ENCODE peak calls at places on chromosomes 2 and 18, in four cellular contexts. J is stomach, A is B cell, E is upper lobe of right lung. M is an unnamed sample.

GRCh38 chr18:62767321-62767720 is 52.0 kb downstream of the PHLPP1 start:
- DNase-seq in J (no peak), A (no peak), E (no peak), M (no peak)

GRCh38 chr2:220188031-220188430 is 560.6 kb downstream of the SLC4A3 start:
- DNase-seq in J (no peak), A (no peak), E (no peak), M (no peak)

GRCh38 chr18:56770873-56771272 is 119.7 kb downstream of the WDR7 start:
- DNase-seq in J (no peak), A (no peak), E (no peak), M (no peak)

GRCh38 chr18:78559584-78559983 is 420.0 kb upstream of the SALL3 start:
- DNase-seq in J (no peak), A (no peak), E (no peak), M (no peak)

GRCh38 chr18:62616331-62616805 is 93.5 kb downstream of the ZCCHC2 start:
- DNase-seq in J (no peak), A (no peak), E (no peak), M (no peak)

GRCh38 chr2:38959938-38960608 is 70.4 kb downstream of the ARHGEF33 start:
- DNase-seq in J (peak; percentile 70), A (peak; percentile 82), E (peak; percentile 85), M (peak; percentile 49)

GRCh38 chr2:119455066-119455718 is 23.5 kb downstream of the TMEM37 start:
- DNase-seq in J (no peak), A (no peak), E (no peak), M (no peak)

GRCh38 chr2:68284896-68285295 is 32.6 kb upstream of the PPP3R1 start:
- DNase-seq in J (no peak), A (no peak), E (no peak), M (no peak)

GRCh38 chr2:38106420-38107182 is 30.6 kb upstream of the CYP1B1 start:
- DNase-seq in J (no peak), A (no peak), E (no peak), M (no peak)

GRCh38 chr2:190443778-190444481 is 35.8 kb downstream of the MFSD6 start:
- DNase-seq in J (no peak), A (no peak), E (no peak), M (no peak)

GRCh38 chr2:33405180-33406105 is 71.0 kb upstream of the RASGRP3 start:
- DNase-seq in J (no peak), A (no peak), E (no peak), M (no peak)

DNA sequence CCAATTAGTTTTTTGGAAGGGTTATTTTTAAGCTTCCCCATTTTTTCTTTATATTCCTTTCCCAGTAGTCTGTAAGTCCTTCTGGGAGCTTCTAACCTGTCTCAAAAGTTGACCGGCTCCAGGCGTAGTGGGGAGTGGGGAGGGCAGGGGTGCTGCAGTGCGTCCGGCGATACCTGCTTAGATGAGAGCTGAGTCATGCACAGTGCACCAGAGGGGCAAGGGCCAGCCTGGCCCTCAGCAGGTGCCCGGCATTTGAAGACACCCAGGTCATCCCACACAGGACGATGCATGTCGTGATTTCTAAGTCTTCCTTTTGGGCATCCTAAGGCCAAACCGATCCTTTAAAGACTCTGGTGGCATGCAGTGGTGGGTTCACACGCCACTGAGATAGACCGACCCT is 73.4 kb downstream of the TPO start:
- DNase-seq in J (no peak), A (no peak), E (no peak), M (no peak)
- TF ChIP-seq CTCF in J (no peak), A (no peak), E (no peak), M (no peak)

DNA sequence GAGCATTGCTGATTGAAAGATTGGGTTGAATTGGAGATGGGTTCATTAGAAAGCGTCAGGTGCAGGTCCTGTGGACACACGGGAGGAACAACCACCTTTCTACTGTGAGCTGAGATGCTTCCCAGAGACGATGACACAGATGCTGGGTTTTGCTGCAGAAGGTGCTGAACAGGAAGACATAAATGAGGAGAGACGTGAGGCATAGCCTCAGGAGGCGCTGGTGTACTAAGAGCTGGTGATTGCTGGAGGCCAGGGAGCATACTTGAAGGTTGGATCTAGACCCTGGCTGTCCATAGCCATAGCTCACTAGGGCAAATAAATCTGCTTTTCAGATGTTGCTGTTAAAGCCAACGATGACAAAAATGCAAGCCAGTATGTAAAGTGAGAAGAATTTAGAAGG is 153.6 kb downstream of the SOX11 start:
- DNase-seq in J (no peak), A (no peak), E (no peak), M (no peak)
- TF ChIP-seq CTCF in J (no peak), A (no peak), E (no peak), M (no peak)

GRCh38 chr2:189300917-189301316 is 121.4 kb upstream of the COL5A2 start:
- DNase-seq in J (no peak), A (no peak), E (no peak), M (no peak)
- TF ChIP-seq CTCF in J (no peak), A (no peak), E (no peak), M (no peak)

GRCh38 chr2:2234398-2234797 is 96.7 kb downstream of the MYT1L start:
- DNase-seq in J (no peak), A (no peak), E (no peak), M (no peak)
- TF ChIP-seq CTCF in J (no peak), A (no peak), E (no peak), M (no peak)

DNA sequence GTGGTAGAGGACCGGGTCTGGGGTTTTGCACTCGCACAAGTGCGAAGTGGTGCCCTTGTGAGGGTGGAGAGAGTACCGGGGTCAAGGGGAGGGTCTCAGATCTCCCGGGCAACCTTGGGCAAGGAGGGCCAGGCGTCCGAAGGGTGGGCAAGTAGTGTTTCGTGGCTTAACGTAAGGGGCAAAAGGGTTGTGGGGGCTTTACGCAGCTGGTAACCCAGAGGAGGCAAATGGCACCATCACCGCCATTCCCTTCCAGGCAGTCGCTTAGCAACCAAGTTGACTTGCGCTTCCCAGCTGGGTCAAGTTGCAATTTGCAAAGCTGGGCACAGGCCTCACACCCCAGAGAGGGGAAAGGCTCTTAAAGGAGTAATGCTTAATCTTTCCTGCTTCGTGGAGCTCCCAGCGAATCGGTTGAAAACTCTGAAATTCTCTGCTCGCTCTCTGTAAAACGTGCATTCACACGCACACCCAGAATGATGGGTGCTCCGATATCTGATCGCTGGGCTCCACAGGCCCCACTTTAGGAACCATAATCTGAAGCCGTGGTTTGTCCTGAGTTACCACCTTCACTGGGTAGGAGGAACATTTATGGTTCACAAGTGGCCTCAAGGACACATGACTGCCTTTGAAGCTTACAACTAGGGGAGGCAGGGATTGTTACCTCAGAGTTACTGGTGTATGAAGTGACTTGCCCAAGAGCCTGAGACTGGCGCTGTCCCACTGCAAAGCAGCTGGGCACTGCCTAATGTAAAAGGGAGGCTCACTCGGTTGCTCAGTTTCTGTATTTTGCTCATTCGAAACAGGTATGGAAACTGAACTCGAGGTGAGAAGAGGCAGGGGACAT is 127.9 kb downstream of the UXS1 start:
- DNase-seq in J (no peak), A (no peak), E (no peak), M (no peak)
- TF ChIP-seq CTCF in J (no peak), A (no peak), E (no peak), M (no peak)